ENCODE peak calls at places on chromosomes 13 and 19, in seven cellular contexts. One of them, this sample, is unnamed.
A peak's percentile ranks its signal among the peaks of the same experiment; 100 is the strongest.

GRCh38 chr19:46211201-46211881 is 18.2 kb upstream of the IGFL1 start:
- DNase-seq in endothelial cell of umbilical vein: peak; percentile 54
- DNase-seq in left colon: no peak
- DNase-seq in germinal center: no peak
- DNase-seq in GM13976: no peak
- DNase-seq in NCI-H345: no peak
- DNase-seq in occipital lobe: no peak
- DNase-seq in this sample: no peak

GRCh38 chr19:18589380-18590272 is 1.0 kb downstream of the REX1BD start:
- DNase-seq in endothelial cell of umbilical vein: peak; percentile 54
- DNase-seq in left colon: peak; percentile 80
- DNase-seq in germinal center: peak; percentile 70
- DNase-seq in GM13976: peak; percentile 80
- DNase-seq in NCI-H345: peak; percentile 87
- DNase-seq in occipital lobe: no peak
- DNase-seq in this sample: peak; percentile 24

GRCh38 chr19:44732235-44733014 is 16.1 kb upstream of the BCL3 start:
- DNase-seq in endothelial cell of umbilical vein: no peak
- DNase-seq in left colon: no peak
- DNase-seq in germinal center: no peak
- DNase-seq in GM13976: no peak
- DNase-seq in NCI-H345: no peak
- DNase-seq in occipital lobe: no peak
- DNase-seq in this sample: no peak

GRCh38 chr13:57630661-57631606 is 610 bp upstream of the PCDH17 start:
- DNase-seq in endothelial cell of umbilical vein: peak; percentile 50
- DNase-seq in left colon: no peak
- DNase-seq in germinal center: no peak
- DNase-seq in GM13976: peak; percentile 35
- DNase-seq in NCI-H345: peak; percentile 56
- DNase-seq in occipital lobe: peak; percentile 61
- DNase-seq in this sample: peak; percentile 10

GRCh38 chr19:4851551-4852290 is 15.7 kb downstream of the PLIN3 start:
- DNase-seq in endothelial cell of umbilical vein: peak; percentile 53
- DNase-seq in left colon: peak; percentile 75
- DNase-seq in germinal center: peak; percentile 78
- DNase-seq in GM13976: peak; percentile 87
- DNase-seq in NCI-H345: peak; percentile 64
- DNase-seq in occipital lobe: peak; percentile 17
- DNase-seq in this sample: peak; percentile 37

GRCh38 chr13:39023761-39024160 is 14.1 kb downstream of the PROSER1 start:
- DNase-seq in endothelial cell of umbilical vein: no peak
- DNase-seq in left colon: peak; percentile 29
- DNase-seq in germinal center: no peak
- DNase-seq in GM13976: no peak
- DNase-seq in NCI-H345: no peak
- DNase-seq in occipital lobe: no peak
- DNase-seq in this sample: no peak

GRCh38 chr13:72221276-72221962 is 354.4 kb upstream of the DACH1 start:
- DNase-seq in endothelial cell of umbilical vein: peak; percentile 28
- DNase-seq in left colon: peak; percentile 48
- DNase-seq in germinal center: no peak
- DNase-seq in GM13976: peak; percentile 3
- DNase-seq in NCI-H345: no peak
- DNase-seq in occipital lobe: no peak
- DNase-seq in this sample: no peak

GRCh38 chr13:110874508-110874960 is 40.3 kb downstream of the ANKRD10 start:
- DNase-seq in endothelial cell of umbilical vein: peak; percentile 43
- DNase-seq in left colon: peak; percentile 90
- DNase-seq in germinal center: peak; percentile 38
- DNase-seq in GM13976: peak; percentile 81
- DNase-seq in NCI-H345: peak; percentile 79
- DNase-seq in occipital lobe: peak; percentile 42
- DNase-seq in this sample: peak; percentile 94

GRCh38 chr13:113784645-113785024 is 25.6 kb downstream of the TMEM255B start:
- DNase-seq in endothelial cell of umbilical vein: no peak
- DNase-seq in left colon: no peak
- DNase-seq in germinal center: no peak
- DNase-seq in GM13976: no peak
- DNase-seq in NCI-H345: no peak
- DNase-seq in occipital lobe: no peak
- DNase-seq in this sample: no peak

GRCh38 chr13:96680898-96681297 is 313.4 kb downstream of the OXGR1 start:
- DNase-seq in endothelial cell of umbilical vein: no peak
- DNase-seq in left colon: no peak
- DNase-seq in germinal center: no peak
- DNase-seq in GM13976: no peak
- DNase-seq in NCI-H345: no peak
- DNase-seq in occipital lobe: no peak
- DNase-seq in this sample: no peak

GRCh38 chr19:29074579-29074978 is 138.4 kb downstream of the UQCRFS1 start:
- DNase-seq in endothelial cell of umbilical vein: no peak
- DNase-seq in left colon: no peak
- DNase-seq in germinal center: no peak
- DNase-seq in GM13976: no peak
- DNase-seq in NCI-H345: no peak
- DNase-seq in occipital lobe: no peak
- DNase-seq in this sample: no peak

GRCh38 chr13:113869263-113869662 is 5.4 kb upstream of the GAS6 start:
- DNase-seq in endothelial cell of umbilical vein: no peak
- DNase-seq in left colon: no peak
- DNase-seq in germinal center: no peak
- DNase-seq in GM13976: no peak
- DNase-seq in NCI-H345: no peak
- DNase-seq in occipital lobe: no peak
- DNase-seq in this sample: no peak

GRCh38 chr13:21529102-21529893 is 70.2 kb upstream of the ZDHHC20 start:
- DNase-seq in endothelial cell of umbilical vein: no peak
- DNase-seq in left colon: no peak
- DNase-seq in germinal center: no peak
- DNase-seq in GM13976: no peak
- DNase-seq in NCI-H345: no peak
- DNase-seq in occipital lobe: no peak
- DNase-seq in this sample: no peak

GRCh38 chr13:27182844-27183497 is 11.4 kb upstream of the USP12 start:
- DNase-seq in endothelial cell of umbilical vein: peak; percentile 89
- DNase-seq in left colon: no peak
- DNase-seq in germinal center: no peak
- DNase-seq in GM13976: no peak
- DNase-seq in NCI-H345: no peak
- DNase-seq in occipital lobe: no peak
- DNase-seq in this sample: peak; percentile 56

GRCh38 chr13:89925107-89925506 is 1422.4 kb upstream of the MIR17HG start:
- DNase-seq in endothelial cell of umbilical vein: peak; percentile 56
- DNase-seq in left colon: no peak
- DNase-seq in germinal center: no peak
- DNase-seq in GM13976: no peak
- DNase-seq in NCI-H345: no peak
- DNase-seq in occipital lobe: no peak
- DNase-seq in this sample: no peak

GRCh38 chr19:45177817-45178261 is at the start of gene TRAPPC6A:
- DNase-seq in endothelial cell of umbilical vein: no peak
- DNase-seq in left colon: no peak
- DNase-seq in germinal center: no peak
- DNase-seq in GM13976: no peak
- DNase-seq in NCI-H345: no peak
- DNase-seq in occipital lobe: no peak
- DNase-seq in this sample: no peak

This sample was measured in T1000.